ENCODE peak calls at places on chromosome 19, in seven cellular contexts. M is H9, N is IMR-90, U is H1, T is neuronal stem cell, W is mesenchymal stem cell, A is trophoblast cell. Z is an unnamed sample.

GRCh38 chr19:29062486-29063435 is 150.2 kb downstream of the UQCRFS1 start:
- DNase-seq in T (no peak), W (no peak), N (no peak), U (no peak), M (peak; percentile 55), A (no peak), Z (peak; percentile 84)

GRCh38 chr19:33888665-33889064 is 92.0 kb downstream of the KCTD15 start:
- DNase-seq in T (no peak), N (no peak), A (no peak), M (no peak), U (no peak), W (no peak), Z (no peak)

GRCh38 chr19:16070366-16070990 is 5.8 kb upstream of the TPM4 start:
- DNase-seq in A (no peak), M (no peak), N (no peak), T (no peak), U (no peak), W (no peak), Z (no peak)

GRCh38 chr19:13781547-13781946 is 7.3 kb downstream of the C19orf53 start:
- DNase-seq in M (peak; percentile 83), A (peak; percentile 90), N (peak; percentile 81), U (peak; percentile 74), T (peak; percentile 64), W (peak; percentile 96), Z (peak; percentile 91)

GRCh38 chr19:8609210-8610040 is 1.1 kb downstream of the ADAMTS10 start:
- DNase-seq in M (peak; percentile 82), T (peak; percentile 77), U (peak; percentile 82), A (no peak), W (peak; percentile 83), N (peak; percentile 60), Z (peak; percentile 90)

GRCh38 chr19:3781603-3782002 is 4.6 kb downstream of the MATK start:
- DNase-seq in A (no peak), M (no peak), N (no peak), U (no peak), W (no peak), T (no peak), Z (no peak)

GRCh38 chr19:16044746-16045145 is 31.5 kb upstream of the TPM4 start:
- DNase-seq in A (no peak), U (no peak), M (no peak), T (no peak), W (no peak), N (no peak), Z (no peak)

GRCh38 chr19:29417048-29417447 is 108.7 kb upstream of the VSTM2B start:
- DNase-seq in N (no peak), M (no peak), U (no peak), A (no peak), W (no peak), T (no peak), Z (no peak)

GRCh38 chr19:42267644-42268141 is 1.4 kb upstream of the CIC start:
- DNase-seq in T (no peak), M (no peak), W (no peak), U (no peak), A (peak; percentile 70), N (no peak), Z (no peak)

GRCh38 chr19:33366917-33367316 is 6.6 kb upstream of the CEBPG start:
- DNase-seq in A (no peak), M (no peak), N (no peak), U (no peak), W (no peak), T (no peak), Z (no peak)

GRCh38 chr19:38667552-38668205 is 20.2 kb downstream of the ACTN4 start:
- DNase-seq in T (no peak), M (no peak), A (no peak), U (no peak), N (peak; percentile 95), W (peak; percentile 93), Z (no peak)

GRCh38 chr19:27906081-27906480 is 1306.9 kb downstream of the UQCRFS1 start:
- DNase-seq in N (no peak), M (no peak), W (no peak), A (no peak), U (no peak), T (no peak), Z (no peak)

GRCh38 chr19:45150731-45151725 is 9.8 kb downstream of the NKPD1 start:
- DNase-seq in W (no peak), N (no peak), A (no peak), T (no peak), M (no peak), U (no peak), Z (no peak)

GRCh38 chr19:10404888-10405808 is 1.8 kb upstream of the CDC37 start:
- DNase-seq in T (no peak), M (no peak), W (no peak), N (no peak), A (no peak), U (no peak), Z (no peak)

GRCh38 chr19:38990949-38991697 is 15.6 kb upstream of the FBXO17 start:
- DNase-seq in M (no peak), U (no peak), T (no peak), A (no peak), W (no peak), N (no peak), Z (no peak)

GRCh38 chr19:39532233-39533002 is at the start of gene EID2B:
- DNase-seq in T (peak; percentile 98), W (peak; percentile 94), M (peak; percentile 95), U (peak; percentile 96), N (peak; percentile 95), A (peak; percentile 97), Z (peak; percentile 95)

GRCh38 chr19:37227996-37228395 is 10.0 kb downstream of the ZNF383 start:
- DNase-seq in N (no peak), A (peak; percentile 61), U (peak; percentile 78), W (no peak), T (no peak), M (peak; percentile 72), Z (peak; percentile 72)

GRCh38 chr19:6527893-6528543 is 2.8 kb upstream of the TNFSF9 start:
- DNase-seq in W (no peak), T (no peak), M (no peak), A (no peak), U (no peak), N (no peak), Z (no peak)

GRCh38 chr19:38537071-38537847 is 80.5 kb downstream of the MAP4K1 start:
- DNase-seq in U (no peak), T (no peak), A (no peak), W (no peak), N (no peak), M (no peak), Z (no peak)

GRCh38 chr19:37329686-37330085 is 41.2 kb upstream of the ZNF527 start:
- DNase-seq in A (no peak), W (no peak), N (no peak), M (peak; percentile 59), U (no peak), T (no peak), Z (peak; percentile 73)

GRCh38 chr19:39752390-39752789 is 14.6 kb upstream of the CLC start:
- DNase-seq in A (no peak), N (no peak), U (no peak), W (no peak), M (no peak), T (no peak), Z (no peak)

DNA sequence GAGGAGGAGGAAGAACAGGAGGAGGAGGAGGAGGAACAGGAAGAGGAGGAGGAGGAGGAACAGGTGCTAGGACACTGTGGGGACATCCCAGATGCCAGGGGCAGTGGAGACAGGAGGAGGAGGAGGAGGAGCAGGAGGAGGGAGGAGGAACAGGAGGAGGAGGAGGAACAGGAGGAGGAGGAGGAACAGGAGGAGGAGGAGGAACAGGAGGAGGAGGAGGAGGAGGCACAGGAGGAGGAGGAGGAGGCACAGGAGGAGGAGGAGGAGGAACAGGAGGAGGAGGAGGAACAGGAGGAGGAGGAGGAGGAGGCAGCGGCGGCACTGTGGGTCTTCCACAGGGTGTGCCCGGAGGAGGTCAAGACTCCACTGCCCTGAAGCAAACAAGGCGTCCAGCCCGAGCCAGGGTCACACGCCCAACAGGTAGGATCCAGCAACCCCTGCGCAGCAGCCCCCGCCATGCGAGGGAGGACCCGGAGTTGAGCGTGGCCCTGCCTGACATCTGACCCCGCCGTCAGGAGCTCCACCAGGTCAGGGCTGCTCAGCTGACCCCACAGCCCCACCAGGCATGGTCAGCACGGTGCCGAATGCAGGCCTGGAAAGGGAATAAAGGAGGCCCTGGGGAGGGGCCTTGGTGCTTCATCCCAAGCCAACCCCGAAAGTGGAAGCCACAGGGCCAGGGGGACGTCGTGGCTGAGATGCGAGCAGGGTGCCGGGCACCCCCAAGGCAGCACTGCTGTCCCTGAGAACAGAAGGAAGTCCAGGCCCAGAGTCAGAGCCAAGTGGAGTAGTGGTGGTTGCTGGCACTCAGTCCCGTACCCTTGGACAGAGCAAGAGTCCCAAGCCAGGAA is 9.2 kb downstream of the SBNO2 start:
- DNase-seq in M (no peak), W (no peak), T (no peak), N (no peak), U (no peak), A (no peak), Z (no peak)
- H2AK5ac ChIP-seq in M (no peak overlapping the region), W (no peak overlapping the region), T (no peak overlapping the region), N (no peak overlapping the region), U (no peak overlapping the region), A (no peak overlapping the region), Z (no peak overlapping the region)

DNA sequence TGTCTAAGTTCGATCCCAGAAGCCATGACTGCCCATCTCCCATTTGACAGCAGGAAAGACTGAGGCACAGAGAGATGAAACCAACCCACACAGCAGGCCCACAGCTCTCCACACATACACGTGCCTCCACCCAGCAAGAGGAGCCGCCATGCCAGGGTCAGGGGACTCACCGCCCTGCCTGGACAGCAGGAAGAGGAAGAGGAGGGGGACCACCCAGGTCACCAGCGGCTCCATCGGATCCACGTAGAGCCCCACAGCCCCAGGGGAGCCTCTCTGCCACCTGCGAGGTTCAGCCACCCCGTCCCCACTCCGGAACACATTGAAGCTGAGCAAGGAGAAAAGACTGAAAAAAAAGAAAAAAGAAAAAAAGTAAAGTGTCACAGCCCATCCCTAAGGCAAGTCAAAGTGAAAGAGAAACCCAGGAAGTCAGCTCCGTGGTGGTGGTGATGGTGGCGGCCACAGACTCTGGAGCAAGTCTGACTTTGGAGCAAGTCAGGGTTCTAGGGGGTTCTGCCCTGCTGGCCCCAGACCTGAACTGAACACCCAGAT is at the start of gene IL12RB1:
- DNase-seq in T (no peak), A (no peak), M (no peak), U (no peak), W (no peak), N (no peak), Z (no peak)
- H2AK5ac ChIP-seq in T (no peak within 1 kb of the TSS), A (no peak within 1 kb of the TSS), M (no peak within 1 kb of the TSS), U (no peak within 1 kb of the TSS), W (no peak within 1 kb of the TSS), N (no peak within 1 kb of the TSS), Z (no peak within 1 kb of the TSS)

DNA sequence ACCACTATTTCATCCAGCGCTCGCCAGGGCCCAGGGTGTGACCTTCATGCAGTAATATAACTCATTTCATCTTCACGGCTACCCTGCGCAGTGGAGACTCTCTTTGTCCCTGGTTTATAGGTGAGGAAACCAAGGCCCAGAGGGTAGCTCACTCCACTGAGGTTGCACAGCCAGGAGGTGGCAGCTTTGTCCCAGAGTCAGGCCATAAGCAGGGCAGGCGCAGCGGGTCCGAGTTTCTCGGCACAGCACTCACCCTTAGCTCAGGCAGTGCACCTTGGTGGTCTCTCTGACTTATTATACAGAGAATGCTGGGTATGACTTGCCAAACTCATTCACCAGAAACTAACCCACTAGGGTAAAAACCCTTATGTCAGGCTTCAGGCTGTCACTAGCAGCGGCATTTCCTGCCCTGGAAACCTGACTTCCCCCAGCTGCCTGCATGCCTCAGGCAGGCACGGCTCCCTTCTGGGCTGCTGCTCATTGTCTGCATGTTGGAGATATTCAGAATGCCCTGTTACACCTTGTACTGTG is 24.5 kb downstream of the PPP5C start:
- DNase-seq in A (peak; percentile 14), M (no peak), U (no peak), W (no peak), T (no peak), N (peak; percentile 28), Z (peak; percentile 54)
- H2AK5ac ChIP-seq in A (no peak overlapping the region), M (no peak overlapping the region), U (peak overlapping the region; percentile 8), W (no peak overlapping the region), T (no peak overlapping the region), N (peak overlapping the region; percentile 53), Z (no peak overlapping the region)

GRCh38 chr19:49106648-49107135 is 7.5 kb upstream of the LIN7B start:
- DNase-seq in N (peak; percentile 45), M (peak; percentile 81), A (peak; percentile 27), T (peak; percentile 52), U (peak; percentile 87), W (peak; percentile 50), Z (peak; percentile 71)
- H2AK5ac ChIP-seq in N (no peak overlapping the region), M (no peak overlapping the region), A (no peak overlapping the region), T (no peak overlapping the region), U (no peak overlapping the region), W (no peak overlapping the region), Z (no peak overlapping the region)